ENCODE peak calls at places on chromosomes 12 and 14, in six cellular contexts. K is cardiac fibroblast, Y is HTR-8/SVneo, X is GM23248, O is NCI-H345, H is astrocyte of the spinal cord. Q is an unnamed sample.

GRCh38 chr14:71190691-71191090 is 283.4 kb downstream of the PCNX1 start:
- DNase-seq in O (no peak), H (no peak), K (no peak), X (no peak), Y (no peak), Q (no peak)

GRCh38 chr14:56195727-56196126 is 77.5 kb downstream of the PELI2 start:
- DNase-seq in K (no peak), O (peak; percentile 17), Y (no peak), H (peak; percentile 48), X (peak; percentile 14), Q (no peak)

GRCh38 chr12:102948941-102949352 is 8.5 kb upstream of the ASCL1 start:
- DNase-seq in O (peak; percentile 81), K (peak; percentile 53), Y (peak; percentile 32), H (peak; percentile 41), X (peak; percentile 47), Q (no peak)

GRCh38 chr14:56858422-56858821 is 48.1 kb upstream of the OTX2 start:
- DNase-seq in H (no peak), Y (no peak), O (no peak), K (no peak), X (no peak), Q (no peak)

GRCh38 chr14:91245029-91245428 is 525 bp upstream of the GPR68 start:
- DNase-seq in Y (no peak), X (no peak), O (no peak), H (no peak), K (no peak), Q (no peak)

GRCh38 chr14:72904840-72905561 is 11.1 kb upstream of the DPF3 start:
- DNase-seq in X (peak; percentile 89), H (peak; percentile 83), Y (peak; percentile 83), K (peak; percentile 88), O (peak; percentile 54), Q (no peak)

GRCh38 chr14:90599748-90600507 is 203.1 kb downstream of the CALM1 start:
- DNase-seq in O (peak; percentile 10), X (peak; percentile 21), H (peak; percentile 24), K (peak; percentile 59), Y (no peak), Q (no peak)

GRCh38 chr14:104424406-104425072 is 155.0 kb upstream of the C14orf180 start:
- DNase-seq in K (no peak), Y (no peak), O (peak; percentile 92), X (no peak), H (no peak), Q (no peak)

GRCh38 chr12:103986823-103987222 is 21.2 kb downstream of the TDG start:
- DNase-seq in H (peak; percentile 73), Y (no peak), X (peak; percentile 75), O (no peak), K (no peak), Q (no peak)

GRCh38 chr14:96138241-96138640 is 66.4 kb upstream of the BDKRB2 start:
- DNase-seq in H (no peak), O (no peak), X (peak; percentile 39), K (no peak), Y (no peak), Q (no peak)

GRCh38 chr14:45426685-45427282 is 173.8 kb upstream of the MIS18BP1 start:
- DNase-seq in Y (peak; percentile 29), K (peak; percentile 46), O (peak; percentile 70), X (peak; percentile 49), H (peak; percentile 50), Q (no peak)

GRCh38 chr12:62299617-62300016 is 39.4 kb downstream of the USP15 start:
- DNase-seq in H (no peak), Y (no peak), X (no peak), O (peak; percentile 3), K (no peak), Q (no peak)

GRCh38 chr12:93466625-93467350 is 526 bp upstream of the MRPL42 start:
- DNase-seq in Y (no peak), X (no peak), K (no peak), O (no peak), H (no peak), Q (no peak)

GRCh38 chr12:82648510-82648909 is 38.2 kb upstream of the TMTC2 start:
- DNase-seq in H (no peak), Y (no peak), X (no peak), O (no peak), K (no peak), Q (no peak)

GRCh38 chr12:111270773-111271172 is 98.1 kb downstream of the PHETA1 start:
- DNase-seq in Y (no peak), H (no peak), K (no peak), X (no peak), O (no peak), Q (no peak)

GRCh38 chr12:88339254-88339949 is 197.3 kb downstream of the TMTC3 start:
- DNase-seq in Y (no peak), O (no peak), X (peak; percentile 88), H (peak; percentile 84), K (peak; percentile 37), Q (no peak)

GRCh38 chr12:77001181-77001758 is 64.1 kb downstream of the E2F7 start:
- DNase-seq in Y (no peak), H (no peak), X (no peak), K (no peak), O (peak; percentile 15), Q (no peak)

GRCh38 chr14:93035917-93036651 is 79.6 kb downstream of the ITPK1 start:
- DNase-seq in Y (peak; percentile 48), X (peak; percentile 48), H (peak; percentile 9), K (peak; percentile 82), O (no peak), Q (no peak)

GRCh38 chr14:89276424-89276975 is 140.5 kb downstream of the FOXN3 start:
- DNase-seq in X (no peak), Y (peak; percentile 9), H (peak; percentile 71), K (no peak), O (no peak), Q (no peak)

GRCh38 chr14:72128629-72129028 is 196.4 kb downstream of the RGS6 start:
- DNase-seq in X (no peak), K (no peak), H (no peak), O (no peak), Y (no peak), Q (no peak)

GRCh38 chr14:31229638-31230229 is 22.1 kb upstream of the HECTD1 start:
- DNase-seq in O (peak; percentile 24), X (peak; percentile 98), K (peak; percentile 99), H (peak; percentile 87), Y (peak; percentile 96), Q (peak; percentile 11)

GRCh38 chr14:74988131-74988530 is 14.6 kb upstream of the EIF2B2 start:
- DNase-seq in H (peak; percentile 73), K (peak; percentile 63), Y (peak; percentile 98), X (peak; percentile 68), O (no peak), Q (peak; percentile 96)

GRCh38 chr12:45302621-45303020 is 86.7 kb downstream of the ANO6 start:
- DNase-seq in O (no peak), H (no peak), K (no peak), Y (no peak), X (peak; percentile 47), Q (no peak)

GRCh38 chr14:88212691-88213090 is 110.4 kb downstream of the KCNK10 start:
- DNase-seq in H (no peak), X (no peak), K (no peak), O (peak; percentile 79), Y (no peak), Q (no peak)

GRCh38 chr12:14408208-14408607 is 42.7 kb downstream of the ATF7IP start:
- DNase-seq in O (no peak), X (peak; percentile 48), H (peak; percentile 54), K (peak; percentile 57), Y (no peak), Q (no peak)

GRCh38 chr12:42382013-42382696 is 56.2 kb downstream of the PPHLN1 start:
- DNase-seq in X (peak; percentile 61), H (no peak), O (no peak), K (peak; percentile 61), Y (no peak), Q (no peak)

GRCh38 chr14:61467281-61467680 is 145.9 kb downstream of the PRKCH start:
- DNase-seq in O (no peak), H (no peak), X (no peak), Y (no peak), K (no peak), Q (no peak)

GRCh38 chr12:68406134-68406576 is 74.0 kb upstream of the MDM1 start:
- DNase-seq in O (no peak), H (peak; percentile 84), X (peak; percentile 81), K (peak; percentile 99), Y (peak; percentile 65), Q (peak; percentile 90)

GRCh38 chr12:81077329-81077685 is 572 bp upstream of the ACSS3 start:
- DNase-seq in Y (no peak), H (peak; percentile 43), O (peak; percentile 38), K (peak; percentile 29), X (no peak), Q (no peak)

GRCh38 chr12:52036587-52037171 is 14.6 kb upstream of the NR4A1 start:
- DNase-seq in K (peak; percentile 90), X (peak; percentile 96), H (peak; percentile 87), O (peak; percentile 77), Y (peak; percentile 66), Q (no peak)

GRCh38 chr12:100166232-100166631 is 23.6 kb upstream of the BLTP3B start:
- DNase-seq in K (no peak), O (no peak), H (no peak), X (no peak), Y (no peak), Q (no peak)

Q was measured in pulmonary artery endothelial cell.